ENCODE peak calls at places on chromosomes 16 and 17, in five cellular contexts. Y, I, W, M and E are unnamed samples. For H3K36me3, the result is how much of the 10 kb centered on the place peaks cover.

GRCh38 chr17:1002771-1003555 is 6.0 kb downstream of the TIMM22 start:
- DNase-seq in W (no peak), Y (no peak), I (no peak), M (no peak), E (no peak)

GRCh38 chr16:2056681-2057407 is 9.1 kb downstream of the TSC2 start:
- DNase-seq in M (no peak), W (no peak), Y (no peak), I (no peak), E (no peak)

GRCh38 chr17:33052856-33053255 is 61.2 kb downstream of the SPACA3 start:
- DNase-seq in M (no peak), Y (no peak), I (no peak), W (no peak), E (no peak)

GRCh38 chr17:57448288-57449283 is 192.3 kb downstream of the MSI2 start:
- DNase-seq in Y (no peak), I (no peak), W (no peak), M (no peak), E (no peak)

GRCh38 chr17:82560802-82561428 is 41.4 kb downstream of the FOXK2 start:
- DNase-seq in M (no peak), I (no peak), Y (no peak), W (no peak), E (no peak)

GRCh38 chr17:56358651-56359050 is 205.4 kb downstream of the ANKFN1 start:
- DNase-seq in I (no peak), M (no peak), Y (no peak), W (no peak), E (no peak)

GRCh38 chr16:72807287-72807686 is 240.6 kb downstream of the ZFHX3 start:
- DNase-seq in W (no peak), M (no peak), Y (no peak), I (no peak), E (no peak)

GRCh38 chr17:50210249-50211225 is 9.1 kb upstream of the COL1A1 start:
- DNase-seq in W (peak), Y (no peak), I (peak), M (no peak), E (peak)

GRCh38 chr16:11639925-11640899 is 28.0 kb upstream of the SNN start:
- DNase-seq in Y (peak), I (peak), M (no peak), W (peak), E (peak)

GRCh38 chr16:31177136-31177535 is 2.8 kb upstream of the FUS start:
- DNase-seq in W (no peak), I (no peak), Y (no peak), M (no peak), E (no peak)

GRCh38 chr17:79623786-79624657 is 13.2 kb upstream of the RBFOX3 start:
- DNase-seq in W (no peak), Y (no peak), I (peak), M (no peak), E (no peak)

GRCh38 chr16:28258571-28258970 is 33.8 kb upstream of the SBK1 start:
- DNase-seq in Y (peak), M (no peak), W (no peak), I (no peak), E (peak)

GRCh38 chr16:75074920-75075687 is 41.5 kb downstream of the LDHD start:
- DNase-seq in M (peak), W (no peak), I (peak), Y (peak), E (no peak)

GRCh38 chr17:12180644-12181261 is 160.1 kb downstream of the MAP2K4 start:
- DNase-seq in Y (no peak), M (peak), I (peak), W (no peak), E (peak)

GRCh38 chr16:1048442-1049112 is 24.0 kb upstream of the SSTR5 start:
- DNase-seq in I (peak), W (peak), Y (peak), M (no peak), E (peak)

GRCh38 chr17:79212150-79213087 is 137.8 kb downstream of the ENGASE start:
- DNase-seq in M (no peak), W (no peak), I (no peak), Y (no peak), E (no peak)

GRCh38 chr16:50591800-50592771 is 43.9 kb downstream of the NKD1 start:
- DNase-seq in M (no peak), W (no peak), I (peak), Y (peak), E (peak)

GRCh38 chr16:78744796-78745464 is 645.5 kb downstream of the WWOX start:
- DNase-seq in W (no peak), Y (no peak), I (no peak), M (no peak), E (peak)

GRCh38 chr17:44557653-44558285 is 485 bp downstream of the FZD2 start:
- DNase-seq in W (no peak), M (no peak), I (peak), Y (peak), E (peak)

DNA sequence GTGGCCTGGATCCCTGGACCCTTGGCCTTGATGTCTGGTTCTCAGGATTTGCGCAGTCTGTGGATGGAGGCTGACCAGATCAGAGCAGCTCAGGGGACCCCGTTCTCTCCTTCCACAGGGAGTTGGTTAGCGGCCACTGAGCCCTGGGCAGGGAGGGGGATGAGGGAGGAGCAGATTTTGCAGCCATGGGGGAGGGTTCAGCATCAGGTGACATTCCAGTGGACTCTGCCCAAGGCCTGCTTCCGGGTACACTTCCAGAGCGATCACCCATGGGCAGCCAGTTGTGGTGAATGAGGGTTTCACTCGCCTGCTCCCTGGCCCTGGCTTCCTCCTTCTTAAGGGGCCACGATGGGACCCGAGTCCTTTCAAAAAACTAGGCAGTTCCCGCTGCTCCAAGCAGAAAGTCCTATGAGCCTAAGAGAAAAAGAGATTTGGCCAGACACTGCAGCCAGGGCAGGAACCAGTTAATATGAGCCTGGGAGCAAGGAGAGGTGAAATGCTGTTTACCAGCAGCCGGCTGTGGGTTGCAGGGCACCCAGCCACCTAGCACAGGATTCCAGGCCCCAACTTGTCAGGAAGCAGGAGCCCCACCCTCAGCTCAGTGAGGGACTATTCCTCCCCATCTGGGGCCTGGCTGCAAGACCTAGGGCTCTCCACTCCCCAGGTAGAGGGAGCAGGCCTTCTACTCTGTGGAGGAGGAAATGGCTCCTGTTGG is 4.7 kb upstream of the GPRC5C start:
- DNase-seq in I (peak), Y (peak), M (no peak), W (no peak), E (peak)
- TF ChIP-seq EP300 in I (no peak), Y (no peak), M (no peak), W (no peak), E (no peak)

GRCh38 chr16:19027416-19027815 is 40.0 kb upstream of the COQ7 start:
- DNase-seq in Y (no peak), I (no peak), M (no peak), W (no peak), E (no peak)

GRCh38 chr16:19020689-19021088 is 37.0 kb downstream of the TMC7 start:
- DNase-seq in Y (no peak), W (no peak), I (no peak), M (no peak), E (no peak)

GRCh38 chr16:19017179-19017578 is 33.4 kb downstream of the TMC7 start:
- DNase-seq in W (no peak), M (no peak), I (no peak), Y (no peak), E (no peak)

DNA sequence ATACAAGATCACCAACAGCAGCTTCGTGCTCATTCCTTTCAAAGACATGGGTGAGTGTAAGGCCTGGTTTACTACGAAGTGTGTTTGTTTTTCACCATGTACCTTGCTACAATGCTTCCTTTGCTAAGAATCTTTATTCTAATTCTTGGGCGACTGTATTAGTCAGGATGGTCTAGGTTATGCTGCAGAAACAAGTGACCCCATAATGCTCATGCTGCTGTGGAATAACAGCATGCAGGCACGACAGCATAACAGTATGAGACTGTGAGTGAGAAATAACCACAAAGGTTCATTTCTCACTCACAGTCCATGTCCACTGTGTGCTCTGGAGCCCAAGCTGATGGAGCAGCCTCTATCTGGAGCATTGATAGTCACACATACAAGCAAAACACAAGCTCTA is 38.0 kb downstream of the TMC7 start:
- DNase-seq in W (no peak), Y (no peak), I (no peak), M (no peak), E (no peak)
- H3K36me3 ChIP-seq in W (under half), Y (under half), I (under half), M (under half), E (under half)

GRCh38 chr16:51984395-51984794 is 562.5 kb downstream of the TOX3 start:
- DNase-seq in M (no peak), I (no peak), Y (no peak), W (no peak), E (no peak)

GRCh38 chr16:51987519-51987918 is 559.4 kb downstream of the TOX3 start:
- DNase-seq in I (no peak), Y (no peak), M (no peak), W (no peak), E (no peak)

GRCh38 chr16:51981725-51982124 is 565.2 kb downstream of the TOX3 start:
- DNase-seq in M (no peak), W (no peak), Y (no peak), I (no peak), E (no peak)

GRCh38 chr16:51988977-51989376 is 558.0 kb downstream of the TOX3 start:
- DNase-seq in I (no peak), W (no peak), Y (no peak), M (no peak), E (no peak)

GRCh38 chr16:51982715-51983680 is 563.9 kb downstream of the TOX3 start:
- DNase-seq in Y (peak), M (no peak), I (peak), W (no peak), E (no peak)
- TF ChIP-seq CTCF in Y (peak), M (peak), I (peak), W (peak), E (no peak)

GRCh38 chr16:88499836-88500251 is 46.8 kb downstream of the ZFPM1 start:
- DNase-seq in W (no peak), I (no peak), Y (peak), M (no peak), E (no peak)
- TF ChIP-seq EP300 in W (no peak), I (no peak), Y (no peak), M (no peak), E (no peak)

DNA sequence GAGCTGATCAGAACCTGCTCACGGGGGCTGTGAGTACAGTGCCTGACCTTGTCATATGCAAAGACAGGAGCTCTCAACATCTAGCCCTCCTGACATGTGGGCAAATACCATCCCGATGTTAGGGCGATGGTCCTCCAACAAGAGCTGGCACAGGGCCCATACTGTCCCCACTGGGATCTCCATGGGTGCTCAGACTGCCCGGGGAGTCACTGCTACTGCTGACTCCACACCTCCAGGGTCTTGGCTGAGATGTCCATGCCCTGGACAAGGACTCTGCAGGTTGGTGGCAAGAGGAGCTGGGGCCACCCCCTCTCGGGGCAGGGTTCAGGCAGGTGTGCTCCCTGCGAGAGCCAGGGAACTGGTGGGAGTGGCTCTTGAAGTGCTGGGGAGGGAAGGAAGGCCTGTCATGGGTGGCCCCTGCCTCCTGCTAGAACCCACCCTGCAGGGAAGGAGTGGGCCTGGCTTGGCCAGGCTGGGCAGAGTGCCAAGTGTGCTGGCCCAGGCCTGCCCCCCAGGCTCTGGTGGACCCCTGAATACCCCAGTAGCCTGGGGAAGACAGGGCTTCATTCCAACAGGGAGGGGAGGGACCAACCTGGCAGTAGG is 6.4 kb downstream of the CASKIN2 start:
- DNase-seq in I (no peak), W (no peak), M (no peak), Y (no peak), E (no peak)
- H3K36me3 ChIP-seq in I (under half), W (under half), M (under half), Y (under half), E (under half)